ENCODE peak calls at places on chromosome 21, in seven cellular contexts. U is fibroblast of lung, D is lower leg skin, L is IMR-90, T is AG04450, W is activated B cell treated with CpG ODN at 0.5 μM for 24 hours, E is dorsolateral prefrontal cortex. G is an unnamed sample.

GRCh38 chr21:44751799-44752636 is 40.6 kb upstream of the TSPEAR start:
- DNase-seq in U (no peak), D (no peak), L (no peak), T (no peak), W (no peak), E (peak), G (no peak)

GRCh38 chr21:45533731-45534571 is 8.3 kb downstream of the SLC19A1 start:
- DNase-seq in U (no peak), D (peak), L (no peak), T (no peak), W (no peak), E (peak), G (no peak)

GRCh38 chr21:44485796-44486195 is 30.5 kb downstream of the LRRC3 start:
- DNase-seq in U (no peak), D (no peak), L (no peak), T (no peak), W (no peak), E (peak), G (no peak)

GRCh38 chr21:38741092-38741975 is 64.4 kb upstream of the ETS2 start:
- DNase-seq in U (no peak), D (peak), L (no peak), T (no peak), W (no peak), E (no peak), G (no peak)

GRCh38 chr21:45542242-45542666 is at the start of gene SLC19A1:
- DNase-seq in U (peak), D (peak), L (peak), T (no peak), W (peak), E (peak), G (no peak)

GRCh38 chr21:36511484-36512227 is 31.7 kb upstream of the CLDN14 start:
- DNase-seq in U (no peak), D (no peak), L (peak), T (no peak), W (no peak), E (no peak), G (no peak)

GRCh38 chr21:33198346-33199135 is 31.2 kb upstream of the IFNAR2 start:
- DNase-seq in U (peak), D (no peak), L (peak), T (no peak), W (no peak), E (no peak), G (peak)

GRCh38 chr21:25133939-25134338 is 473.3 kb downstream of the MRPL39 start:
- DNase-seq in U (no peak), D (no peak), L (peak), T (no peak), W (no peak), E (no peak), G (no peak)

GRCh38 chr21:45409466-45410150 is 4.6 kb downstream of the COL18A1 start:
- DNase-seq in U (no peak), D (no peak), L (no peak), T (no peak), W (no peak), E (no peak), G (no peak)

GRCh38 chr21:31872452-31873274 is at the start of gene HUNK:
- DNase-seq in U (peak), D (peak), L (peak), T (no peak), W (peak), E (peak), G (no peak)

GRCh38 chr21:33309778-33310177 is 15.0 kb upstream of the IFNAR1 start:
- DNase-seq in U (no peak), D (no peak), L (no peak), T (no peak), W (no peak), E (no peak), G (no peak)

GRCh38 chr21:21295303-21295702 is 297.1 kb downstream of the NCAM2 start:
- DNase-seq in U (no peak), D (no peak), L (no peak), T (no peak), W (no peak), E (no peak), G (no peak)

GRCh38 chr21:25862596-25862995 is 127.8 kb downstream of the GABPA start:
- DNase-seq in U (peak), D (no peak), L (peak), T (no peak), W (no peak), E (no peak), G (no peak)

GRCh38 chr21:44454058-44454457 is 1.3 kb upstream of the LRRC3 start:
- DNase-seq in U (no peak), D (no peak), L (no peak), T (no peak), W (no peak), E (no peak), G (no peak)

GRCh38 chr21:24995206-24995605 is 612.1 kb downstream of the MRPL39 start:
- DNase-seq in U (no peak), D (no peak), L (no peak), T (no peak), W (no peak), E (no peak), G (no peak)

GRCh38 chr21:34761758-34762330 is 93.0 kb downstream of the CLIC6 start:
- DNase-seq in U (no peak), D (no peak), L (no peak), T (no peak), W (no peak), E (no peak), G (no peak)

GRCh38 chr21:45830221-45830640 is 151.3 kb upstream of the COL6A1 start:
- DNase-seq in U (peak), D (peak), L (no peak), T (no peak), W (no peak), E (no peak), G (no peak)

GRCh38 chr21:39314155-39315027 is 959 bp upstream of the BRWD1 start:
- DNase-seq in U (peak), D (peak), L (peak), T (no peak), W (no peak), E (peak), G (peak)

GRCh38 chr21:35508389-35508888 is 459.3 kb upstream of the RUNX1 start:
- DNase-seq in U (peak), D (no peak), L (peak), T (peak), W (no peak), E (no peak), G (peak)

GRCh38 chr21:34992180-34992579 is 56.9 kb downstream of the RUNX1 start:
- DNase-seq in U (no peak), D (no peak), L (no peak), T (no peak), W (no peak), E (no peak), G (no peak)

GRCh38 chr21:32611471-32611997 is 643 bp downstream of the CFAP298 start:
- DNase-seq in U (no peak), D (no peak), L (peak), T (no peak), W (peak), E (no peak), G (no peak)

GRCh38 chr21:36859744-36860501 is 106.5 kb downstream of the HLCS start:
- DNase-seq in U (peak), D (peak), L (peak), T (no peak), W (no peak), E (no peak), G (peak)

GRCh38 chr21:14531927-14532326 is 14.2 kb downstream of the SAMSN1 start:
- DNase-seq in U (no peak), D (no peak), L (no peak), T (no peak), W (no peak), E (no peak), G (no peak)

GRCh38 chr21:31634993-31635392 is 24.5 kb upstream of the SOD1 start:
- DNase-seq in U (no peak), D (no peak), L (no peak), T (no peak), W (no peak), E (no peak), G (no peak)

GRCh38 chr21:35368326-35368725 is 319.2 kb upstream of the RUNX1 start:
- DNase-seq in U (no peak), D (no peak), L (no peak), T (no peak), W (no peak), E (no peak), G (no peak)

GRCh38 chr21:34885636-34886553 is 163.2 kb downstream of the RUNX1 start:
- DNase-seq in U (peak), D (no peak), L (no peak), T (no peak), W (no peak), E (no peak), G (no peak)

GRCh38 chr21:36773111-36773510 is 74.2 kb downstream of the SIM2 start:
- DNase-seq in U (peak), D (peak), L (peak), T (peak), W (no peak), E (no peak), G (peak)

GRCh38 chr21:44880762-44881585 is 7.5 kb upstream of the PTTG1IP start:
- DNase-seq in U (peak), D (no peak), L (peak), T (no peak), W (no peak), E (no peak), G (no peak)

GRCh38 chr21:34892196-34892595 is 156.9 kb downstream of the RUNX1 start:
- DNase-seq in U (peak), D (no peak), L (peak), T (no peak), W (no peak), E (no peak), G (no peak)

GRCh38 chr21:27476696-27477095 is 509.8 kb upstream of the ADAMTS5 start:
- DNase-seq in U (peak), D (no peak), L (peak), T (peak), W (no peak), E (no peak), G (no peak)
- TF ChIP-seq CTCF in U (peak), D (no peak), L (peak), T (peak), W (no peak), E (peak), G (peak)

GRCh38 chr21:17813353-17813752 is 5.8 kb downstream of the C21orf91 start:
- DNase-seq in U (no peak), D (no peak), L (peak), T (no peak), W (no peak), E (no peak), G (no peak)

GRCh38 chr21:17821121-17821520 is 2.0 kb upstream of the C21orf91 start:
- DNase-seq in U (no peak), D (no peak), L (no peak), T (no peak), W (no peak), E (no peak), G (no peak)

GRCh38 chr21:17819878-17820232 is 699 bp upstream of the C21orf91 start:
- DNase-seq in U (no peak), D (no peak), L (peak), T (peak), W (no peak), E (no peak), G (no peak)

GRCh38 chr21:17819114-17819877 is at the start of gene C21orf91:
- DNase-seq in U (peak), D (peak), L (peak), T (peak), W (peak), E (peak), G (peak)

DNA sequence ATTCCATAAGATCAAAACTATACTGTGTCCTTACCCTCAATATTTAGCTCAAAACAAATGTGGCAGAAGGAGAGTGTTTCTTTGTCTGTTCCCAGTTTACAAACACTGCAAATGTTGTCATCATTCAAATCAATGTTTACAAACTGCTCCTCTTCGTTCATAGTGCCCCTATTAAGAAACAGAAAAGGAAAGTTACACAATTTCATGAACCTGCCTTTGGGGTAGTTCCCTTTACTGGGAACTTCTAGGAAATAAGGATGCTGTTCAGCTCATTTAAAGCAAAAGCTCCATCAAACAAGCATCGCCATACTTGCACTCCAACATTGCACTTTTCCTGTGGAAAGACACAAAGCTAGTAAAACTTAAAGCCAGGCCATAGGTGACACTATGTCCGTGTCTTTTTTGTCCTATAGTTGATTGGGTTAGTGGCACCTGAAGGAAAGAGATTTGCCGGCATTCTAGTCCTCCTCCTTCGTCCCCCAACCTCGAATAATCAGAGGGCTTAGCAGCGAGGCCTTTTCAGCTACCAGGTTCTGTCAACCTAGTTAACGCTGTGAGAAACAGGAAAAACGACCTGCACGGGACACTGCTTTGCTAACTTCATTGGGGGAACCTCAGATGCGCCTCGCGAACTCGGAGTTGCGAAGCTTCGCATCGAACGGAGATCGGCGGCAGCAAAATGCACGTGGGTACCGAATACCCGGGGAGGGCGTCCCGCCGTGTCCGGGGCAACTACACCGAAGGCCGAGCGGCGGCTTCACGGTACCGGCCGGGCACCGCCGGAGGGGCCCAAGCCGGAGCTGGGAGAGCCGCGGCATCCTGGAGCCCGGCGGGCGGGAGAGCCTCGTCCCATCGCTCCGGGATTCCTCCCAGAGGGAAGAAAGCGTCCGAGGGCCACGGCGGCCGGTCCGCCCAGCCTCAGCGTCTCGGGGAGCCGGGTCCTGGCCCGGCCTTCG is 720 bp downstream of the C21orf91 start:
- DNase-seq in U (peak), D (peak), L (peak), T (no peak), W (no peak), E (no peak), G (peak)
- TF ChIP-seq CTCF in U (no peak), D (no peak), L (no peak), T (no peak), W (no peak), E (no peak), G (no peak)

GRCh38 chr21:16455526-16455925 is 725.7 kb downstream of the USP25 start:
- DNase-seq in U (no peak), D (no peak), L (no peak), T (no peak), W (no peak), E (no peak), G (no peak)

GRCh38 chr21:16455978-16456377 is 726.2 kb downstream of the USP25 start:
- DNase-seq in U (peak), D (no peak), L (no peak), T (no peak), W (no peak), E (peak), G (no peak)

GRCh38 chr21:16457498-16457897 is 727.7 kb downstream of the USP25 start:
- DNase-seq in U (no peak), D (no peak), L (no peak), T (no peak), W (no peak), E (no peak), G (no peak)

DNA sequence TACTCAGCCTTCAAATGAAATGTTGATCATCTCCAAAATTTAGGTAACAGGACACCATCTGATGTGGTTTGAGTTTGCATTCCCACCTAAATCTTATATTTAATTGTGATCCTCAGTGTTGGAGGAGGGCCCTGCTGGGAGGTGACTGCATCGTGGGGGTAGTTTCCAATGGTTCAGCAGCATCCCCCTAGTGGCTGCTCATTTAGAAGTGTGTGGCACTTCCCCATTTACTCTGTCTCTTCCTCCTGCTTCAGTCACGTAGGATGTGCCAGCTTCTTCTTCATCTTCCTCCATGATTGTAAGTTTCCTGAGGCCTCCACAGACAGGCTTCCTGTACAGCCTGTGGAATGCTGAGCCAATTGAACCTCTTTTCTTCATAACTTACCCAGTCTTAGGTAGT is 731.2 kb downstream of the USP25 start:
- DNase-seq in U (no peak), D (no peak), L (no peak), T (no peak), W (no peak), E (no peak), G (no peak)
- TF ChIP-seq CTCF in U (no peak), D (no peak), L (no peak), T (no peak), W (no peak), E (no peak), G (no peak)

GRCh38 chr21:42360317-42360716 is 6.0 kb downstream of the TFF1 start:
- DNase-seq in U (no peak), D (no peak), L (no peak), T (no peak), W (no peak), E (no peak), G (no peak)
- TF ChIP-seq CTCF in U (no peak), D (no peak), L (no peak), T (no peak), W (no peak), E (no peak), G (no peak)

G was measured in gastrocnemius medialis.